ENCODE peak calls at places on chromosomes 6 and 20, in five cellular contexts. A is choroid plexus epithelial cell; F is DND-41; C is adipocyte; L is CD4-positive, CD25-positive, alpha-beta regulatory T cell. I is an unnamed sample.
A peak's percentile ranks its signal among the peaks of the same experiment; 100 is the strongest.

GRCh38 chr20:19368351-19368750 is 155.9 kb downstream of the SLC24A3 start:
- DNase-seq in A (no peak), F (no peak), C (no peak), L (no peak), I (no peak)

GRCh38 chr6:119060255-119060907 is 18.1 kb downstream of the FAM184A start:
- DNase-seq in A (no peak), F (no peak), C (no peak), L (no peak), I (no peak)

GRCh38 chr20:59604770-59605665 is 678 bp downstream of the PHACTR3 start:
- DNase-seq in A (no peak), F (no peak), C (peak; percentile 9), L (no peak), I (no peak)

GRCh38 chr20:49431345-49431744 is 51.1 kb downstream of the KCNB1 start:
- DNase-seq in A (peak; percentile 55), F (no peak), C (no peak), L (no peak), I (no peak)

GRCh38 chr6:43840490-43841218 is 70.6 kb downstream of the VEGFA start:
- DNase-seq in A (no peak), F (no peak), C (peak; percentile 38), L (no peak), I (no peak)

GRCh38 chr6:84575264-84575663 is 189.1 kb downstream of the TBX18 start:
- DNase-seq in A (no peak), F (peak; percentile 45), C (no peak), L (no peak), I (no peak)

GRCh38 chr6:74826318-74826717 is 379.5 kb downstream of the COL12A1 start:
- DNase-seq in A (no peak), F (no peak), C (no peak), L (no peak), I (no peak)

GRCh38 chr6:56220078-56220477 is 27.3 kb downstream of the COL21A1 start:
- DNase-seq in A (no peak), F (no peak), C (peak; percentile 47), L (no peak), I (no peak)

GRCh38 chr6:2480267-2480966 is 235.0 kb upstream of the GMDS start:
- DNase-seq in A (peak; percentile 28), F (no peak), C (no peak), L (no peak), I (no peak)

GRCh38 chr6:52534966-52535390 is 41.9 kb downstream of the TRAM2 start:
- DNase-seq in A (no peak), F (peak; percentile 86), C (no peak), L (no peak), I (no peak)

GRCh38 chr20:8194721-8195120 is 62.7 kb downstream of the PLCB1 start:
- DNase-seq in A (no peak), F (no peak), C (peak; percentile 69), L (no peak), I (no peak)

GRCh38 chr6:4170297-4170696 is 34.9 kb upstream of the ECI2 start:
- DNase-seq in A (no peak), F (no peak), C (no peak), L (no peak), I (no peak)

GRCh38 chr20:23032679-23033078 is 2.4 kb upstream of the SSTR4 start:
- DNase-seq in A (no peak), F (peak; percentile 60), C (no peak), L (no peak), I (no peak)

GRCh38 chr6:135438907-135439535 is 58.5 kb downstream of the AHI1 start:
- DNase-seq in A (peak; percentile 53), F (no peak), C (peak; percentile 53), L (no peak), I (no peak)

GRCh38 chr6:109867009-109867969 is 110.8 kb upstream of the GPR6 start:
- DNase-seq in A (peak; percentile 27), F (no peak), C (peak; percentile 20), L (no peak), I (no peak)

I was measured in CD8-positive, alpha-beta T cell.